ENCODE peak calls at places on chromosomes 3 and 15, in seven cellular contexts. O is stimulated activated CD4-positive, alpha-beta T cell treated with anti-CD3 and anti-CD28 coated beads, Interleukin-4, amount 100 ng/mL, for 24 hours; J is A172; N is nephron progenitor cell; I is MCF 10A; C is NCI-H69; E is fibroblast of lung. G is an unnamed sample.

GRCh38 chr3:74621581-74621980 is 7.1 kb upstream of the CNTN3 start:
- DNase-seq in O (no peak), J (no peak), N (no peak), I (no peak), C (no peak), E (no peak), G (no peak)

GRCh38 chr15:38453971-38454686 is at the start of gene FAM98B:
- DNase-seq in O (peak), J (peak), N (peak), I (peak), C (peak), E (peak), G (peak)

GRCh38 chr3:121627211-121627610 is 33.5 kb downstream of the HCLS1 start:
- DNase-seq in O (no peak), J (no peak), N (no peak), I (no peak), C (no peak), E (no peak), G (no peak)

GRCh38 chr3:106392905-106393304 is 524.1 kb upstream of the CBLB start:
- DNase-seq in O (no peak), J (no peak), N (no peak), I (no peak), C (no peak), E (peak), G (no peak)

GRCh38 chr15:40695469-40695910 is 516 bp downstream of the RAD51 start:
- DNase-seq in O (peak), J (peak), N (no peak), I (peak), C (no peak), E (peak), G (no peak)

GRCh38 chr15:79015416-79015815 is 70.6 kb upstream of the CTSH start:
- DNase-seq in O (no peak), J (no peak), N (no peak), I (no peak), C (no peak), E (no peak), G (no peak)

GRCh38 chr3:161028485-161029018 is 76.6 kb downstream of the B3GALNT1 start:
- DNase-seq in O (no peak), J (no peak), N (peak), I (no peak), C (peak), E (no peak), G (no peak)

GRCh38 chr3:151428386-151428785 is 32.5 kb downstream of the IGSF10 start:
- DNase-seq in O (no peak), J (peak), N (no peak), I (peak), C (no peak), E (no peak), G (no peak)

GRCh38 chr3:170321326-170322034 is 36.0 kb upstream of the SKIL start:
- DNase-seq in O (no peak), J (peak), N (no peak), I (no peak), C (peak), E (no peak), G (no peak)

GRCh38 chr3:10702961-10703740 is 112.9 kb upstream of the SLC6A11 start:
- DNase-seq in O (no peak), J (no peak), N (peak), I (no peak), C (peak), E (no peak), G (peak)

GRCh38 chr3:36944641-36945270 is at the start of gene TRANK1:
- DNase-seq in O (peak), J (no peak), N (no peak), I (no peak), C (peak), E (peak), G (no peak)

GRCh38 chr3:143201066-143201465 is 81.5 kb downstream of the CHST2 start:
- DNase-seq in O (no peak), J (no peak), N (no peak), I (no peak), C (no peak), E (no peak), G (no peak)

GRCh38 chr3:157913751-157914150 is 192.5 kb downstream of the SHOX2 start:
- DNase-seq in O (no peak), J (no peak), N (no peak), I (peak), C (peak), E (peak), G (no peak)

GRCh38 chr3:35800960-35801459 is 161.7 kb downstream of the ARPP21 start:
- DNase-seq in O (no peak), J (no peak), N (no peak), I (no peak), C (no peak), E (no peak), G (no peak)

GRCh38 chr3:141240290-141241247 is 8.9 kb downstream of the PXYLP1 start:
- DNase-seq in O (no peak), J (peak), N (no peak), I (peak), C (peak), E (no peak), G (no peak)

GRCh38 chr15:101328001-101328400 is 33.0 kb upstream of the SNRPA1 start:
- DNase-seq in O (no peak), J (no peak), N (no peak), I (no peak), C (no peak), E (no peak), G (no peak)

GRCh38 chr3:45332493-45332892 is 55.9 kb upstream of the LARS2 start:
- DNase-seq in O (no peak), J (no peak), N (no peak), I (no peak), C (peak), E (no peak), G (no peak)

GRCh38 chr3:106423321-106424225 is 554.8 kb upstream of the CBLB start:
- DNase-seq in O (peak), J (peak), N (no peak), I (peak), C (no peak), E (no peak), G (no peak)

GRCh38 chr3:73452731-73453130 is 172.0 kb downstream of the PDZRN3 start:
- DNase-seq in O (no peak), J (no peak), N (no peak), I (no peak), C (no peak), E (no peak), G (no peak)

GRCh38 chr15:69044899-69045298 is 30.4 kb downstream of the NOX5 start:
- DNase-seq in O (no peak), J (peak), N (no peak), I (peak), C (peak), E (peak), G (no peak)

GRCh38 chr15:52800852-52801747 is 11.0 kb upstream of the ONECUT1 start:
- DNase-seq in O (no peak), J (no peak), N (no peak), I (no peak), C (no peak), E (no peak), G (no peak)

GRCh38 chr3:119559441-119559963 is at the start of gene CD80:
- DNase-seq in O (peak), J (peak), N (peak), I (peak), C (peak), E (peak), G (no peak)

GRCh38 chr15:99474981-99475753 is 90.6 kb upstream of the MEF2A start:
- DNase-seq in O (no peak), J (no peak), N (no peak), I (no peak), C (peak), E (peak), G (no peak)

GRCh38 chr15:90872481-90873184 is 4.2 kb downstream of the FURIN start:
- DNase-seq in O (peak), J (peak), N (peak), I (peak), C (peak), E (peak), G (no peak)

GRCh38 chr3:181253796-181254195 is 264.3 kb upstream of the DNAJC19 start:
- DNase-seq in O (no peak), J (no peak), N (no peak), I (no peak), C (peak), E (no peak), G (no peak)